ENCODE peak calls at places on chromosomes 1 and 21, in seven cellular contexts. G is CD8-positive, alpha-beta T cell; S is heart left ventricle; I is WERI-Rb-1; F is ovary; O is OCI-LY7; E is tibial nerve. M is an unnamed sample. For H3K36me3, the result is how much of the 10 kb centered on the place peaks cover.

GRCh38 chr1:166693158-166693557 is 146.1 kb upstream of the POGK start:
- DNase-seq in G (no peak), I (no peak), F (no peak), O (no peak), E (no peak), S (no peak), M (no peak)

GRCh38 chr1:151130837-151131586 is 15.4 kb downstream of the SEMA6C start:
- DNase-seq in I (no peak), E (peak), G (peak), S (peak), F (peak), O (no peak), M (peak)

GRCh38 chr21:38956791-38957571 is 151.3 kb downstream of the ETS2 start:
- DNase-seq in G (no peak), E (no peak), S (no peak), O (no peak), F (no peak), I (peak), M (no peak)

GRCh38 chr1:64969305-64970066 is 3.1 kb upstream of the JAK1 start:
- DNase-seq in O (no peak), E (no peak), F (no peak), G (no peak), S (no peak), I (no peak), M (no peak)

GRCh38 chr21:33212159-33212851 is 17.4 kb upstream of the IFNAR2 start:
- DNase-seq in F (no peak), S (no peak), I (peak), O (peak), G (peak), E (no peak), M (no peak)

GRCh38 chr1:4265836-4266235 is 365.8 kb upstream of the C1orf174 start:
- DNase-seq in I (no peak), O (no peak), G (no peak), S (no peak), E (no peak), F (no peak), M (no peak)

GRCh38 chr1:97304366-97304765 is 582.8 kb downstream of the PTBP2 start:
- DNase-seq in O (no peak), E (no peak), S (no peak), G (no peak), I (no peak), F (no peak), M (no peak)

GRCh38 chr21:26449161-26449560 is 123.9 kb downstream of the CYYR1 start:
- DNase-seq in F (no peak), I (no peak), G (no peak), E (no peak), S (no peak), O (no peak), M (no peak)

GRCh38 chr1:216238844-216239243 is 184.4 kb downstream of the USH2A start:
- DNase-seq in G (no peak), S (no peak), O (no peak), E (no peak), I (no peak), F (no peak), M (no peak)

GRCh38 chr1:91026777-91027176 is 4.9 kb upstream of the ZNF644 start:
- DNase-seq in G (no peak), I (no peak), F (no peak), S (no peak), E (no peak), O (no peak), M (no peak)

GRCh38 chr1:105793541-105794146 is 1262.8 kb upstream of the PRMT6 start:
- DNase-seq in E (no peak), F (peak), I (peak), G (no peak), O (peak), S (no peak), M (no peak)

DNA sequence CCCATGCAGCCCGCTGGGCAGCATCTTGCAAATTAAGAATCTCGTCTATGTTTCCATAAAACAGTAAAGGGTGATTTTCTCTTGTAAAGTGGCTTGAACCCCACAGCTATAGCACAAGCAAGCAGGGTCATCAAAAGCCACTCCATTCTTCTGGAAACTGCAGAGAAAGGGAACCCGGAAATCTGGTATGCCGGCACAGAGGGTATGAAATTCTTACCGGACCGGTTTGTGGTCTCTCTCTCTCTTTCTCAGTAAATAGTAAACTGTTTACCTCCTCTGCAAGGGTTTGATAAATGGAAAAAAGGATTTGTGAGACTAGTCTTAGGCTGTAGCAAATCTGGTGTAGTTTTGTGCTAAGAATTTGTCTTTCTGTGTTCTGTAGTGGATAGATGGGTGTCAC is 2.7 kb upstream of the ADSS2 start:
- DNase-seq in O (no peak), I (no peak), E (no peak), F (no peak), S (no peak), G (no peak), M (no peak)
- H3K27ac ChIP-seq in O (no peak), I (no peak), E (no peak), F (no peak), S (no peak), G (no peak), M (no peak)

GRCh38 chr1:247043406-247043805 is 35.2 kb downstream of the ZNF670 start:
- DNase-seq in F (no peak), G (no peak), S (no peak), I (no peak), O (no peak), E (no peak), M (no peak)

DNA sequence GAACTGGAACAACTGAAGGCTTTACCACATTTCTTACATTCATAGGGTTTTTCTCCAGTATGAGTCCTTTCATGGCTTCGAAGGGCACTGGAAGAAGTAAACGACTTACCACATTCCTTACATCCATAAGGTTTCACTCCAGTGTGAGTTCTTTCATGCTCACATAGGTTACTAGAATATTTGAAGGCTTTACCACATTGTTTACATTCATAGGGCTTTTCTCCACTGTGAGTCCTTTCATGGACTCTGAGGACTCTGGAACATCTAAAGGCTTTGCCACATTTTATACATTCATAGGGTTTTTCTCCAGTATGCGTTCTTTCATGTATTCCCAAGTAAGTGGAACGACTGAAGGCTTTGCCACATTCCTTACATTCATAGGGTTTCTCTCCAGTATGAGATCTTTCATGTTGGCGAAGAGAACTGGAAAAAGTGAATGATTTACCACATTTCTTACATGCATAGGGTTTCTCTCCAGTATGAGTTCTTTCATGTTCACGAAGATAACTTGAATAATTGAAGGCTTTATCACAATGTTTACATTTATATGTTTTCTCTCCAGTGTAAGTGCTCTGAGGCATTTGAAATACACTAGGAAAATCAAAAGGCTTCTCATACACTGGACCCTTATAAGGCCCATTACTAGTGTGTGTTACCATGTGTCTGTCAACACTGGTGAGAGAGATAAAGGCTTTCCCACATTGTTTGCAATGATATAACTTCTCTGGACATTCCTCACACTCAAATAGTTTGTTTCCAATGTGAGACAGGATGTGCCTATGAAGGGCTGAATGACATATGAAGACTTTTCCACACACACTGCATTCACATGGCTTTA is 29.8 kb upstream of the ZNF695 start:
- DNase-seq in F (no peak), E (no peak), O (no peak), S (no peak), G (no peak), I (no peak), M (no peak)
- H3K36me3 ChIP-seq in F (under half), E (under half), O (half or more), S (under half), G (under half), I (under half), M (under half)

GRCh38 chr1:25629836-25630235 is 13.2 kb downstream of the MAN1C1 start:
- DNase-seq in S (no peak), F (no peak), E (no peak), O (no peak), G (no peak), I (no peak), M (no peak)

GRCh38 chr1:25628741-25629421 is 12.3 kb downstream of the MAN1C1 start:
- DNase-seq in O (no peak), E (no peak), F (no peak), I (no peak), G (no peak), S (no peak), M (no peak)

GRCh38 chr1:25626018-25626417 is 9.4 kb downstream of the MAN1C1 start:
- DNase-seq in O (no peak), F (no peak), S (no peak), E (no peak), G (no peak), I (no peak), M (no peak)

GRCh38 chr1:25634896-25635295 is 18.3 kb downstream of the MAN1C1 start:
- DNase-seq in G (no peak), O (no peak), S (no peak), E (no peak), I (no peak), F (no peak), M (no peak)

GRCh38 chr1:25631750-25632495 is 15.3 kb downstream of the MAN1C1 start:
- DNase-seq in G (no peak), F (peak), I (no peak), O (no peak), E (no peak), S (peak), M (no peak)
- H3K27ac ChIP-seq in G (peak), F (peak), I (no peak), O (no peak), E (no peak), S (peak), M (no peak)

DNA sequence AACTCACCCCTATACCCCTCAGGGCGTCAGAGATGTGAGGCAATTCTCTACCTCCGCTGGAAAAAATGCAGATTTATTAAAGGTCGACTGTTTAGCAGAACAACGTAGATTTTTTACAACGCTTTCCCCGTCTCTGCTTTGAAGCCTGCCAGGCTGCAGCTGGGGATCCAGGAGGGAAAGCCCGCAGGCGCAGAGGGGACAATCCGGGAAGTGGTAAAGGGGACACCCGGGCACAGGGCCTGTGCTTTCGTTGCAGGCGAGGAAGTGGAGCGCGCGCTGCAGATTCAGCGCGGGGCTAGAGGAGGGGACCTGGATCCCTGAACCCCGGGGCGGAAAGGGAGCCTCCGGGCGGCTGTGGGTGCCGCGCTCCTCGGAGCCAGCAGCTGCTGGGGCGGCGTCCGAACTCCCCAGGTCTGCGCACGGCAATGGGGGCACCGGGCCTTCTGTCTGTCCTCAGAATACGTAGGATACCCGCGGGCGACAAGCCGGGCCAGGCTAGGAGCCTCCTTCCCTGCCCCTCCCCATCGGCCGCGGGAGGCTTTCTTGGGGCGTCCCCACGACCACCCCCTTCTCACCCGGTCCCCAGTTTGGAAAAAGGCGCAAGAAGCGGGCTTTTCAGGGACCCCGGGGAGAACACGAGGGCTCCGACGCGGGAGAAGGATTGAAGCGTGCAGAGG is 5.5 kb downstream of the SIM2 start:
- DNase-seq in O (no peak), G (no peak), E (no peak), I (no peak), S (no peak), F (no peak), M (peak)
- H3K36me3 ChIP-seq in O (under half), G (under half), E (under half), I (under half), S (under half), F (under half), M (under half)

GRCh38 chr1:158146739-158147138 is 34.0 kb upstream of the CD1D start:
- DNase-seq in G (no peak), S (no peak), E (no peak), F (no peak), I (no peak), O (no peak), M (no peak)
- H3K27ac ChIP-seq in G (no peak), S (peak), E (no peak), F (no peak), I (no peak), O (no peak), M (no peak)

GRCh38 chr1:45009296-45009865 is 1.7 kb downstream of the HECTD3 start:
- DNase-seq in E (no peak), S (no peak), O (no peak), I (no peak), F (no peak), G (no peak), M (no peak)
- H3K36me3 ChIP-seq in E (under half), S (under half), O (under half), I (half or more), F (under half), G (under half), M (under half)

GRCh38 chr1:54272772-54273091 is 72.8 kb downstream of the MRPL37 start:
- DNase-seq in O (no peak), G (no peak), F (no peak), S (no peak), I (no peak), E (no peak), M (no peak)
- H3K27ac ChIP-seq in O (peak), G (no peak), F (peak), S (peak), I (peak), E (peak), M (peak)

DNA sequence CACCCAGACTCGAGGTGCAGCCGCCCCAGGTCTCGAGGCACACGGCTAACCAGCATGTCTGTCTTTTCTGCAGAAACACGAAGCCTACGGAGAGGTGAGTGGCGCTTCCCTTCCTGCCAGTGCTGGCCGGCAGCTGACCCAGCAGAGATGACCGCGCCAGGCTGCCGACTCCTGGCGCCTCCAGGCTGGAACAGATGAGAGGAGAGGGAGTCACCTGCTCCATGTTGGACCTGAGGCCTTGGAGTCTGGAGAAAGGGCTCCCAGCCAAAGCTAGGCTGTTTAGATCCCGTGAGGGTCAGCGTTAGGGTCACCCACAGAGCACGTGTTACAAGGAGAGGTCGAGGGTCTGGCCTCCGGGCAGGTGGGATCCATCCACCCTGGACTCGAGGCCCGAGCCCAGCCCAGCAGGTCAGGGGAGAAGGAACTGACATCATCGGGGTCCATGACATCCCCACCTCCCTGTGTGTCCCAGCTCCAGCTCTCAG is 14.9 kb downstream of the COL6A2 start:
- DNase-seq in E (no peak), I (no peak), S (peak), O (no peak), F (peak), G (peak), M (peak)
- H3K36me3 ChIP-seq in E (under half), I (under half), S (under half), O (under half), F (under half), G (under half), M (under half)

DNA sequence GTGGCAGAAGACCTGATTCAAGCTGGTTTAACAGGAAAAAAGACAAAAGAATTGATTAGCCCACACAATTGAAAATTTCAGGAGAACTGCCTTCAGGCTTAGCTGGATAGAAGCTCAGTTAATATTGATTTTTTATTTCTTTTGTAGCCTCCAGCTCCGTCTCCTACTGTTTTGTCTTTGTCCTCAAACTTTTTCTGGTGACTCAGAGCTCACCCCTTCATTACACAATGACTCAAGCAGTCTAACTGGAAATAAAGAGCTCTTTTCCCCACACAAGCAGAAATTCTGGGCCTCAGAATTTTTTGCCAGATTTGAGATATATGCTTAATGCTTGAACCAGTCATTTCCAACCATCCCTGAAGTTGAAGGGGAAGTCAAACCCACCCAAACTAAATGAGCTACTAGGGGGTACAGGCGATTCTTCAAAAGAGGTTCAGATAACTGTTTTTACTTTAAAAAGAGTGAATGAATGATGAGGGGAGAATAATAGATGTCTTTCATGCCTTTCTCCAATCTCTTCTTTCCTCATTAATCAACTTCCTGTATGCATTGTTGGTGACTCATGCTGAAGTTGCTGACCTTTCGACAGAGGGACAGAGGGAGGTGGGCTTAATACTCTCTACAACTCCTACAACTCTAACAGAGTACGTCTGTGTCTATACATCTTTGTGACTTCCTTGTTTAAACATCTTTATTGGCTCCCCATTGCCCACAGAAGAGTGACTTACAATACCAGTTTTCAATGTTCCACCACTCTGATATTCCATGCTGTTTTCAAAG is 6.2 kb upstream of the ACP6 start:
- DNase-seq in G (no peak), I (no peak), O (no peak), S (no peak), F (no peak), E (no peak), M (no peak)
- H3K27ac ChIP-seq in G (no peak), I (no peak), O (no peak), S (no peak), F (no peak), E (peak), M (no peak)